ENCODE peak calls at places on chromosomes 16 and 17, in four cellular contexts. D, C, O and R are unnamed samples.

GRCh38 chr17:28675980-28676379 is 14.0 kb downstream of the SUPT6H start:
- DNase-seq in D (no peak), C (peak), O (no peak), R (no peak)

GRCh38 chr16:83994087-83994486 is 26.0 kb downstream of the NECAB2 start:
- DNase-seq in D (no peak), C (peak), O (peak), R (no peak)

GRCh38 chr16:16890964-16891363 is 512.0 kb downstream of the NPIPA7 start:
- DNase-seq in D (no peak), C (no peak), O (no peak), R (no peak)

GRCh38 chr17:7001562-7001961 is 5.7 kb downstream of the ALOX12 start:
- DNase-seq in D (no peak), C (peak), O (no peak), R (no peak)

GRCh38 chr17:5762191-5762590 is 177.9 kb upstream of the NLRP1 start:
- DNase-seq in D (no peak), C (no peak), O (no peak), R (no peak)

GRCh38 chr16:20884240-20884556 is 16.0 kb downstream of the DCUN1D3 start:
- DNase-seq in D (no peak), C (peak), O (no peak), R (no peak)

GRCh38 chr16:50257876-50258275 is 8.5 kb upstream of the ADCY7 start:
- DNase-seq in D (no peak), C (no peak), O (no peak), R (no peak)

GRCh38 chr16:24610421-24610765 is 71.0 kb downstream of the RBBP6 start:
- DNase-seq in D (no peak), C (peak), O (no peak), R (no peak)

GRCh38 chr17:3922765-3923164 is 6.5 kb upstream of the P2RX1 start:
- DNase-seq in D (no peak), C (no peak), O (no peak), R (no peak)

GRCh38 chr17:6303664-6304063 is 131.3 kb downstream of the AIPL1 start:
- DNase-seq in D (no peak), C (peak), O (no peak), R (peak)

GRCh38 chr17:21140911-21141310 is 14.1 kb downstream of the DHRS7B start:
- DNase-seq in D (no peak), C (no peak), O (no peak), R (peak)

GRCh38 chr16:57318240-57318970 is 33.9 kb upstream of the PLLP start:
- DNase-seq in D (peak), C (no peak), O (peak), R (no peak)

GRCh38 chr16:75402821-75403475 is 30.4 kb downstream of the CFDP1 start:
- DNase-seq in D (no peak), C (peak), O (no peak), R (peak)

GRCh38 chr17:4708436-4708835 is 2.0 kb upstream of the ARRB2 start:
- DNase-seq in D (no peak), C (no peak), O (no peak), R (no peak)

GRCh38 chr16:16861546-16861945 is 482.6 kb downstream of the NPIPA7 start:
- DNase-seq in D (no peak), C (peak), O (peak), R (peak)

GRCh38 chr17:77948690-77949114 is 9.8 kb upstream of the TNRC6C start:
- DNase-seq in D (no peak), C (no peak), O (no peak), R (no peak)

GRCh38 chr16:81480856-81481821 is 36.5 kb downstream of the CMIP start:
- DNase-seq in D (no peak), C (no peak), O (no peak), R (peak)

GRCh38 chr17:37138726-37139125 is 190.0 kb downstream of the AATF start:
- DNase-seq in D (no peak), C (no peak), O (no peak), R (no peak)

GRCh38 chr16:70158261-70158939 is 15.2 kb upstream of the CLEC18C start:
- DNase-seq in D (no peak), C (no peak), O (no peak), R (peak)

GRCh38 chr16:73369841-73370240 is 321.9 kb upstream of the ZFHX3 start:
- DNase-seq in D (no peak), C (no peak), O (no peak), R (no peak)

GRCh38 chr17:1651559-1651844 is 1.8 kb upstream of the RILP start:
- DNase-seq in D (no peak), C (no peak), O (no peak), R (no peak)

GRCh38 chr17:35540589-35541404 is 3.3 kb upstream of the SLFN12L start:
- DNase-seq in D (no peak), C (peak), O (no peak), R (peak)

GRCh38 chr17:44108440-44109311 is 14.8 kb downstream of the HDAC5 start:
- DNase-seq in D (peak), C (no peak), O (peak), R (no peak)

GRCh38 chr16:70399326-70399725 is 39.6 kb downstream of the ST3GAL2 start:
- DNase-seq in D (no peak), C (no peak), O (no peak), R (no peak)

GRCh38 chr17:7561028-7561575 is 617 bp upstream of the SENP3 start:
- DNase-seq in D (peak), C (peak), O (peak), R (peak)

GRCh38 chr17:78753316-78754250 is 28.5 kb downstream of the CYTH1 start:
- DNase-seq in D (no peak), C (peak), O (no peak), R (no peak)

GRCh38 chr17:42276359-42276608 is at the start of gene STAT5B:
- DNase-seq in D (no peak), C (peak), O (no peak), R (peak)

GRCh38 chr16:69083306-69083941 is 22.0 kb upstream of the HAS3 start:
- DNase-seq in D (no peak), C (no peak), O (no peak), R (no peak)
- TF ChIP-seq CTCF in D (no peak), C (no peak), O (no peak), R (no peak)

DNA sequence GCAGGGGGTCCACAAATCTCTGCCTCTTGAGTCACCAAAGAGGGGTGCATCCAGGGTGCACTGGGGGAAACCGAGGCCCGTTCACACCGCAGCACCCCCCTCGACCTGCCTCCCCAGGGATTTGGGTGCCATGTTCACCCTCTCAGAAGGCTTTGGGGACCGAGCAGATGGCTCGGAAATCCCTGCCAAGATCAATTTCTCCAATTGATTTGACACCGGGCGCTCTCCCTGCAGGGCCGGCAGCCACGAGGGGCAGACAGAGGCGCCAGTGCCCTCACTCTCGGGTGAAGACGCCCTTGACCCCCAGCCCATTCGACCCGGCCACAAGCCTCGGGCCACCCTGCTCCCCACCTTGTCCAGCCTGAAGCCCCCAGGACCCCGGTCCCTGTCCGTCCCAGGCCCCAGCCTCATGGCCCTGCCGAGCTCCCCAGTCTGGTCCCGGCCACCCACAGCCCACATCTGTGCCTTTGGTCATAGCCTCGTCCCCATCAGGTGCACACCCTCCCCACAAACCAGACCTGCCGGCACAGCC is 9.3 kb downstream of the SSTR5 start:
- DNase-seq in D (no peak), C (no peak), O (no peak), R (no peak)
- TF ChIP-seq CTCF in D (no peak), C (no peak), O (no peak), R (no peak)

GRCh38 chr16:8718753-8719386 is 44.5 kb downstream of the ABAT start:
- DNase-seq in D (no peak), C (no peak), O (no peak), R (no peak)

GRCh38 chr16:8716592-8716991 is 42.2 kb downstream of the ABAT start:
- DNase-seq in D (no peak), C (peak), O (no peak), R (no peak)

GRCh38 chr16:8716052-8716451 is 41.6 kb downstream of the ABAT start:
- DNase-seq in D (no peak), C (no peak), O (no peak), R (no peak)

GRCh38 chr16:8717469-8717868 is 43.1 kb downstream of the ABAT start:
- DNase-seq in D (no peak), C (no peak), O (no peak), R (no peak)

GRCh38 chr16:8717892-8718400 is 43.5 kb downstream of the ABAT start:
- DNase-seq in D (no peak), C (no peak), O (no peak), R (no peak)
- TF ChIP-seq CTCF in D (no peak), C (no peak), O (no peak), R (no peak)

GRCh38 chr17:80365001-80365965 is 49.7 kb upstream of the ENDOV start:
- DNase-seq in D (no peak), C (no peak), O (no peak), R (no peak)

GRCh38 chr17:80363518-80364090 is 51.4 kb upstream of the ENDOV start:
- DNase-seq in D (no peak), C (no peak), O (no peak), R (no peak)

GRCh38 chr17:80363120-80363515 is 51.8 kb upstream of the ENDOV start:
- DNase-seq in D (no peak), C (no peak), O (no peak), R (no peak)

GRCh38 chr17:80362428-80363119 is 52.4 kb upstream of the ENDOV start:
- DNase-seq in D (no peak), C (no peak), O (no peak), R (no peak)

GRCh38 chr17:80364091-80364691 is 50.8 kb upstream of the ENDOV start:
- DNase-seq in D (no peak), C (peak), O (no peak), R (no peak)
- TF ChIP-seq CTCF in D (no peak), C (peak), O (peak), R (no peak)

DNA sequence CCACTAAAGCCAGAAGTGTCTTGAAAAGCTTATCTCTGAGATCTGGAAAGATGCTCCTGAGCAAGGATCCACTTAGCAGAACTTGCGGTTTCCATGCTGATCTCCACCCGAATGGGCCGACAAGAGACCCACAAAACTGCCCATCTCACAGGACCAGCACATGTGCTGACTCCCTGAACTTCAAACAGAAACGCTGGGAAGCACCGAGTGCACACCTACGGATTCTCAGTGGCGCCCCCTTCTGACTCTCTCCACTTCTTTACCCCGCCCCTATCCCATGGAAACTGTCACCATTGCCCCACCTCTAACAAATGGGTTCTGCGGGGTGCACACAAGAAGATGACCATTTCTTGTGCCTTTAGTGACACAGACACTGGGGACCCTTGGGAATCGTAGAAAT is 21.4 kb downstream of the CDRT4 start:
- DNase-seq in D (no peak), C (no peak), O (no peak), R (no peak)
- TF ChIP-seq CTCF in D (no peak), C (no peak), O (no peak), R (no peak)

GRCh38 chr17:58344047-58344790 is 7.8 kb downstream of the SUPT4H1 start:
- DNase-seq in D (no peak), C (no peak), O (no peak), R (peak)

GRCh38 chr17:58345500-58345899 is 6.5 kb downstream of the SUPT4H1 start:
- DNase-seq in D (no peak), C (no peak), O (no peak), R (no peak)

GRCh38 chr17:58343131-58343530 is 8.9 kb downstream of the SUPT4H1 start:
- DNase-seq in D (no peak), C (no peak), O (no peak), R (no peak)

GRCh38 chr17:58341861-58342475 is 10.0 kb downstream of the SUPT4H1 start:
- DNase-seq in D (no peak), C (no peak), O (no peak), R (no peak)

GRCh38 chr17:58344791-58345157 is 7.2 kb downstream of the SUPT4H1 start:
- DNase-seq in D (no peak), C (no peak), O (no peak), R (no peak)
- TF ChIP-seq CTCF in D (no peak), C (no peak), O (no peak), R (peak)

DNA sequence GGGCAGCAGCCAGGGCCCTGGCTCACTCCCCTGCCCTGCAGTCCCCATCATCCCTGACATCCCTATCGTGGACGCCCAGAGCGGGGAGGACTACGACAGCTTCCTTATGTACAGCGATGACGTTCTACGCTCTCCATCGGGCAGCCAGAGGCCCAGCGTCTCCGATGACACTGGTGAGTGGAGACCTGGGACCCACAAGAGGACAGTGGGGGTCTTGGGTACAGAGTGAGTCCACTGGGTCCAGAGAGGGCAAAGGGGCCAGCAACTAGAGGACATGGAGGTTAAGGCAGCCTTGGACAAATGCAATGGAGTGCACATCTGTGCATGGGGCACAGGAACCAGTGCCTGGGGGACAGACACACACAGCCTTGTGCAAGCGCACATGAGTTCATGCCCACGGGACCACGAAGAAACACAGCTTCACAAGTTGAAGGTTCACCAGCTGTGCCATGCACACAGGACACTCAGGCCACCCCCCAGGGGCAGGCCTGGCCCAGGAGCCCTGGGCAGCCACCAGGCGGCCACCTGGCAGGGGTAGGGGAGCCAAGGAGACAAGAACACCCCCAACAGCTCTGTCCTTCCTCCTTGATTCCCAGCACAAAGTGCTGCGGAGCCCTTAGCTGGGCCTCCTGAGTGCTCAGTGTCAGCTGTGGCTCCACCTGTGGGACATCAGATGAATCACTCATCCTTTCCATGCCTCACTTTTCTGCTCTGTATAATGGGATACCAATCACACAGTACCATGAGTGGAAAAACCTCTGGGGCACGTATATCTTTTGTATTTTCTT is 12.4 kb downstream of the GALK1 start:
- DNase-seq in D (no peak), C (no peak), O (no peak), R (peak)
- TF ChIP-seq CTCF in D (no peak), C (peak), O (no peak), R (peak)

GRCh38 chr16:67265834-67266233 is 13.5 kb upstream of the PLEKHG4 start:
- DNase-seq in D (no peak), C (no peak), O (no peak), R (no peak)

GRCh38 chr16:67264866-67265265 is 14.5 kb upstream of the PLEKHG4 start:
- DNase-seq in D (no peak), C (no peak), O (no peak), R (no peak)

GRCh38 chr16:67263201-67263600 is 14.4 kb downstream of the SLC9A5 start:
- DNase-seq in D (no peak), C (no peak), O (no peak), R (no peak)

GRCh38 chr16:67260426-67261063 is 11.8 kb downstream of the SLC9A5 start:
- DNase-seq in D (no peak), C (peak), O (peak), R (peak)

DNA sequence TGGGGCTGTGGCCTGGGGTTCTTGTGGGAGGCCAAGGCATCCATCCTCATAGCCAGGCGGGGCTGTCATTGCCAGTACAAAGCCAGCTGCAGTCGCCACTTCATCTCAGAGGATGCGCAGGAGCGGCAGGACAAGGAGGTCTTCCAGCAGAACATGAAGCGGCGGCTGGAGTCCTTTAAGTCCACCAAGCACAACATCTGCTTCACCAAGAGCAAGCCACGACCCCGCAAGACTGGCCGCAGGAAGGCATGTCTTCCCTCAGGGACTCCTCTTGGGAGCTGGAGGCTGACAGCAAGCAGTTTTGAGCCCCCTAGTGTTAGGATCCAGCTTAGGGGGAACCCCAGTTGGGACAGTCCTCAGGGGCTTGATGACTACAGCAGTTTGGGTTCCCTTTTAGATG is 15.1 kb upstream of the PLEKHG4 start:
- DNase-seq in D (no peak), C (no peak), O (no peak), R (no peak)
- TF ChIP-seq CTCF in D (no peak), C (no peak), O (no peak), R (no peak)

DNA sequence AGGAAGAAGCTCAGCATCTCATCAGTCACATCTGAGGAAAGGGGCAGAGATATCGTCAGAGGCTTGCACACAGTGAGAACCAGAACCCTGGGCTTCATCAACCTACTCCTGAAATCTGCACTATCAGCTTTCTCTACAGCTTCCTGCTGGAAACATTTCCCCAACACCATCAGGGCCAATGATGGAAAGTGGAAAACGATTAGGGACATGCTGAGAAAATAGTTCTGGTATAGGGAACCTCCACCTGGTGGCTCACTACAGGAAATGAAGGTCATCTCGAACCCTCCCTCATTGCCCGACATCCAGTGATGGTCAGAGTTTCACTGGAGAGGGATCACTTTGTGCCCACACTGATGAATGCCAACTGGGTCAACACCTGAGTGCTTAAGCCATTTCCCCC is 43.0 kb upstream of the GSG1L start:
- DNase-seq in D (no peak), C (no peak), O (no peak), R (no peak)
- TF ChIP-seq CTCF in D (no peak), C (no peak), O (no peak), R (no peak)

GRCh38 chr16:6615661-6616060 is 717.0 kb upstream of the RBFOX1 start:
- DNase-seq in D (no peak), C (no peak), O (no peak), R (no peak)

GRCh38 chr16:6616746-6617145 is 715.9 kb upstream of the RBFOX1 start:
- DNase-seq in D (no peak), C (no peak), O (no peak), R (no peak)

GRCh38 chr16:6611535-6611934 is 721.1 kb upstream of the RBFOX1 start:
- DNase-seq in D (no peak), C (no peak), O (no peak), R (no peak)
- TF ChIP-seq CTCF in D (no peak), C (no peak), O (no peak), R (no peak)